ENCODE peak calls at places on chromosomes 4 and X, in six cellular contexts. M is left ventricle myocardium inferior, H is endodermal cell, G is hepatocyte, O is tibial nerve, K is upper lobe of right lung. Y is an unnamed sample. For H3K4me1, the result is how much of the 10 kb centered on the place peaks cover.

GRCh38 chrX:69309074-69309792 is 144.0 kb upstream of the PJA1 start:
- DNase-seq in M (no peak), H (peak), G (peak), O (no peak), K (no peak), Y (no peak)

GRCh38 chr4:158769175-158769831 is 477 bp downstream of the FNIP2 start:
- DNase-seq in M (peak), H (peak), G (peak), O (no peak), K (peak), Y (peak)

GRCh38 chrX:110699109-110699508 is 96.5 kb downstream of the CHRDL1 start:
- DNase-seq in M (no peak), H (no peak), G (no peak), O (no peak), K (no peak), Y (no peak)

GRCh38 chr4:186604124-186604627 is 48.8 kb upstream of the MTNR1A start:
- DNase-seq in M (no peak), H (no peak), G (no peak), O (no peak), K (no peak), Y (no peak)

GRCh38 chr4:70839537-70840093 is at the start of gene GRSF1:
- DNase-seq in M (peak), H (peak), G (peak), O (peak), K (peak), Y (peak)

GRCh38 chr4:109207060-109207459 is 95.4 kb downstream of the COL25A1 start:
- DNase-seq in M (no peak), H (no peak), G (peak), O (no peak), K (no peak), Y (no peak)

GRCh38 chrX:38304010-38304409 is 23.3 kb downstream of the RPGR start:
- DNase-seq in M (no peak), H (peak), G (peak), O (no peak), K (no peak), Y (no peak)

GRCh38 chr4:164623099-164623498 is 130.8 kb upstream of the SMIM31 start:
- DNase-seq in M (no peak), H (no peak), G (no peak), O (no peak), K (no peak), Y (no peak)

GRCh38 chr4:132108784-132109183 is 1040.3 kb upstream of the PCDH10 start:
- DNase-seq in M (no peak), H (no peak), G (no peak), O (no peak), K (no peak), Y (no peak)

GRCh38 chr4:74444891-74445642 is at the start of gene AREG:
- DNase-seq in M (peak), H (peak), G (peak), O (peak), K (peak), Y (peak)

GRCh38 chrX:68685722-68686683 is 38.5 kb downstream of the STARD8 start:
- DNase-seq in M (peak), H (peak), G (peak), O (no peak), K (peak), Y (peak)

GRCh38 chr4:162793571-162793970 is 373.1 kb downstream of the NAF1 start:
- DNase-seq in M (no peak), H (no peak), G (no peak), O (no peak), K (no peak), Y (no peak)

GRCh38 chrX:70496491-70496890 is 51.9 kb downstream of the DLG3 start:
- DNase-seq in M (no peak), H (no peak), G (no peak), O (no peak), K (no peak), Y (no peak)

GRCh38 chrX:39563189-39563588 is 534.6 kb downstream of the BCOR start:
- DNase-seq in M (no peak), H (no peak), G (no peak), O (no peak), K (no peak), Y (no peak)

GRCh38 chrX:24396930-24397277 is 36.5 kb downstream of the SUPT20HL1 start:
- DNase-seq in M (no peak), H (no peak), G (no peak), O (no peak), K (no peak), Y (no peak)

GRCh38 chr4:107778784-107779530 is 45.8 kb upstream of the SGMS2 start:
- DNase-seq in M (no peak), H (no peak), G (no peak), O (no peak), K (no peak), Y (no peak)

GRCh38 chr4:78616046-78616498 is 64.5 kb downstream of the ANXA3 start:
- DNase-seq in M (no peak), H (no peak), G (peak), O (no peak), K (no peak), Y (no peak)

GRCh38 chrX:69285401-69285871 is 120.2 kb upstream of the PJA1 start:
- DNase-seq in M (peak), H (peak), G (peak), O (peak), K (peak), Y (peak)

GRCh38 chrX:154731881-154732280 is 19.0 kb downstream of the GAB3 start:
- DNase-seq in M (no peak), H (no peak), G (no peak), O (no peak), K (no peak), Y (no peak)

GRCh38 chrX:154729439-154729838 is 21.4 kb downstream of the GAB3 start:
- DNase-seq in M (no peak), H (no peak), G (no peak), O (no peak), K (no peak), Y (no peak)

GRCh38 chrX:154732421-154733071 is 18.3 kb downstream of the GAB3 start:
- DNase-seq in M (no peak), H (no peak), G (no peak), O (no peak), K (no peak), Y (no peak)

GRCh38 chrX:154730271-154730883 is 20.5 kb downstream of the GAB3 start:
- DNase-seq in M (peak), H (no peak), G (no peak), O (no peak), K (no peak), Y (no peak)

GRCh38 chrX:154731203-154731602 is 19.7 kb downstream of the GAB3 start:
- DNase-seq in M (no peak), H (no peak), G (no peak), O (no peak), K (no peak), Y (no peak)
- H3K4me1 ChIP-seq in M (half or more), H (under half), G (under half), O (under half), K (half or more), Y (under half)

GRCh38 chrX:48695524-48695875 is 1.0 kb upstream of the SUV39H1 start:
- DNase-seq in M (no peak), H (no peak), G (no peak), O (no peak), K (no peak), Y (no peak)
- H3K4me3 ChIP-seq in M (peak), H (peak), G (peak), O (no peak), K (peak), Y (no peak)

GRCh38 chr4:153497091-153497531 is 31.0 kb downstream of the TMEM131L start:
- DNase-seq in M (no peak), H (peak), G (peak), O (no peak), K (no peak), Y (no peak)

GRCh38 chr4:153495480-153496206 is 29.5 kb downstream of the TMEM131L start:
- DNase-seq in M (no peak), H (no peak), G (no peak), O (no peak), K (no peak), Y (no peak)

GRCh38 chr4:153497988-153498967 is 32.1 kb downstream of the TMEM131L start:
- DNase-seq in M (no peak), H (no peak), G (peak), O (no peak), K (no peak), Y (no peak)

GRCh38 chr4:153501578-153501977 is 35.4 kb downstream of the TMEM131L start:
- DNase-seq in M (no peak), H (no peak), G (no peak), O (no peak), K (no peak), Y (no peak)

GRCh38 chr4:153499005-153499404 is 32.8 kb downstream of the TMEM131L start:
- DNase-seq in M (peak), H (no peak), G (no peak), O (no peak), K (no peak), Y (no peak)
- H3K27ac ChIP-seq in M (peak), H (no peak), G (peak), O (no peak), K (no peak), Y (peak)

DNA sequence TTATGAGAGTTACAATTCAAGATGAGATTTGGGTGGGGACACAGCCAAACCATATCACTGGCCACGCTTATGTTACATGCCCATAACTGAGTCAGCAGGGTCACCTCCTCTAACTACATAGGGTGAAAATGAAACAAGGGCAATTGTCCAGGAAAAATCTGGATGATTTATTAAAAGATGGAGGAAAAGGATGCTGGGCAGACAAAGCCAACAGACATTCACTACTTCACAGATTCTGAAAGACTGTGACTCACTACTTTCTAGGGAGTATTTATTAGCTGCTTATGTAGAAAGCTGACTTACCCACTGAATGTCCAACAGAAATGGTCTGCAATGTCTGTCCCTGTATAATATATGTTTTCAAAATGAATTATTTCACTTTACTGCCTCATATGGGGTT is 72.4 kb downstream of the APBB2 start:
- DNase-seq in M (no peak), H (no peak), G (no peak), O (no peak), K (no peak), Y (no peak)
- H3K4me1 ChIP-seq in M (half or more), H (under half), G (under half), O (under half), K (under half), Y (under half)

GRCh38 chrX:139560221-139560620 is 29.7 kb downstream of the F9 start:
- DNase-seq in M (no peak), H (no peak), G (no peak), O (no peak), K (no peak), Y (no peak)
- H3K4me3 ChIP-seq in M (no peak), H (no peak), G (no peak), O (no peak), K (no peak), Y (no peak)

DNA sequence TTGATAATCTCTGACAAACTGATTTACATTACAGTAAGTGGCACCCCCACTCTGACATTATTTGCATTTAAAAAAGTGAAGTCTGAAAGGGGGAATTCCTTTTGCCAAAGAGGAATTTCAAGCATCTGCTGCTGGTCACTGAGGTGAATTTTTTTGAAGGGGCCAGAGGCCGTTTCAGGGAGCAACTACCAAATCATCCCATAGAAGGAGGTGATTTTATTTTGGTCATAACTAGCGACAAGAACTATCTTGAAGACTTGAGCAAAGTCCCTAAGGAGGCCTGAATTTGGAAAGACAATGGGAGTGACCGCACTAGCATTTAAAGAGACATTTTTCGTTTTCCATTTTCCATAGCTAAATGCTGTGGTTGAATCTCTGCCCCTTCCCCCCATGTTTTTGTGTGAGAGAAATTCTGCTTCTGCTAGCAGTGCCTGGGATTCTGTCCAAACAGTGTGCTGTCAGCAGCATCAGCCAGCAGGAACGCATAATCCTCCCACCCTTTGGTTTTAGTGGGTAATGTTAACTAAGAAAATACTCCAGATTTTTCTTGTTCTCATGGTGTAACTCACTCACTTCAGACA is 110.1 kb upstream of the MED14 start:
- DNase-seq in M (peak), H (peak), G (peak), O (no peak), K (no peak), Y (no peak)
- H3K27ac ChIP-seq in M (peak), H (peak), G (peak), O (peak), K (no peak), Y (no peak)

DNA sequence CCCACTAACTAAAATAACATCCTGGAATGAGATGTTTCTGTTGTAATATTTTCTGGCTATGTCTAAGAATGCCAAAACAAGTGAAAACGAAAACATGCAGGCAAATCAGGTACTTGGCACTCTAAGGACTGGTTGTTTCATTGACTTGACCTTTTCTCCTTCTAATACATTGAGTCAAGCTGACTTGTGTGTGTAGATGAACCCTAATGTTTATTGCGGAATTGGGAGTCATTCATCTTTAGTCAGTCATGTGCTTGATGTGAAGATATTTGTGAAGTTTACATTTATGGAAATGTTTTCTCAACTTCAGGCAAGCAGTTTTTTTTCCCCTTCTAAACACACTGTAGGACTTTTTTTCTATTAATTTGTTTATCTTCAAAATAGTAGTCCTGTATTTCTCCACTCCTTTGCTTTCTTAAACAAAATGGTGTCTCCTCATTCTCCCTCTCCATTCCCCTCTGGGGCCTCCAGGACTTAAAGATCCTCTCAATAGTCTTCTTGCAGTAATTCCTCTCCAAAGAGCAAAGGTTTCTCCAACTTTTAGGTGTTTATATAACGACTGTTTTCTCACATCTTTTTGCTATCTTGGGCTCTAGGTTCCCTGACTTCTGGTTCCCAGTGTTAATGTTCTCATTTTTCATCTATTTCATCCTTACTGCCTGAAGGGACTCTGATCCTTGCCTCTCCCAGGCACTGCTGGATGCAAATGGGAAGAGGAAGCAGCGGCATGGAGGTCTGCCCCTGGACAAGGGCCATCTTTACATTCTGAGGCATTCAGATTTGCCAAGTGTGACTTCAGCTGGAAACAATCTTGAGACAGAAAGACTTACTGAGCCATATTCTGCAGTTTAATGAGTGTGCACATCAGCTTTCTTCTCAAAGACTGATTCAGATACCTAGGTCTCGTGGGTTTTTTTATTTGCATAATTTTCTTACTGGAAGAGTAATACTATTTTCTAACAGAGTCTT is 166.4 kb downstream of the ARHGAP6 start:
- DNase-seq in M (no peak), H (no peak), G (peak), O (no peak), K (no peak), Y (no peak)
- H3K4me1 ChIP-seq in M (under half), H (under half), G (under half), O (under half), K (under half), Y (under half)

GRCh38 chr4:14446311-14446710 is 556.0 kb upstream of the CPEB2 start:
- DNase-seq in M (no peak), H (no peak), G (no peak), O (no peak), K (no peak), Y (no peak)
- H3K4me3 ChIP-seq in M (no peak), H (no peak), G (no peak), O (no peak), K (no peak), Y (no peak)

GRCh38 chr4:123892997-123893745 is 496.6 kb downstream of the SPRY1 start:
- DNase-seq in M (peak), H (no peak), G (no peak), O (no peak), K (no peak), Y (no peak)
- H3K27ac ChIP-seq in M (peak), H (no peak), G (peak), O (peak), K (peak), Y (no peak)